ENCODE peak calls at places on chromosomes 11 and 22, in five cellular contexts. F, D, R, K and N are unnamed samples.

GRCh38 chr11:77082838-77083552 is 16.2 kb downstream of the CAPN5 start:
- DNase-seq in F (peak), D (no peak), R (no peak), K (peak), N (peak)

GRCh38 chr11:2525941-2526807 is 81.4 kb downstream of the KCNQ1 start:
- DNase-seq in F (peak), D (peak), R (no peak), K (no peak), N (no peak)

GRCh38 chr22:43561421-43562178 is 149.8 kb downstream of the MPPED1 start:
- DNase-seq in F (no peak), D (no peak), R (no peak), K (no peak), N (no peak)

GRCh38 chr22:21758056-21758455 is 22.5 kb upstream of the YPEL1 start:
- DNase-seq in F (no peak), D (no peak), R (no peak), K (no peak), N (no peak)

GRCh38 chr11:102410382-102410784 is 42.2 kb downstream of the TMEM123 start:
- DNase-seq in F (no peak), D (no peak), R (no peak), K (peak), N (no peak)

GRCh38 chr22:37020192-37020479 is 594 bp downstream of the MPST start:
- DNase-seq in F (peak), D (no peak), R (peak), K (peak), N (peak)

GRCh38 chr22:43777204-43777671 is 34.9 kb downstream of the EFCAB6 start:
- DNase-seq in F (no peak), D (no peak), R (no peak), K (peak), N (no peak)

GRCh38 chr11:47905358-47906059 is 57.4 kb upstream of the NUP160 start:
- DNase-seq in F (no peak), D (no peak), R (peak), K (peak), N (no peak)

GRCh38 chr22:49959782-49960158 is 802 bp upstream of the PIM3 start:
- DNase-seq in F (peak), D (no peak), R (no peak), K (no peak), N (no peak)

GRCh38 chr22:25076281-25076680 is 123.4 kb upstream of the CRYBB3 start:
- DNase-seq in F (no peak), D (no peak), R (no peak), K (no peak), N (no peak)

GRCh38 chr11:94794287-94795168 is 26.4 kb downstream of the AMOTL1 start:
- DNase-seq in F (peak), D (peak), R (no peak), K (peak), N (no peak)

GRCh38 chr11:2929880-2930704 is 872 bp upstream of the PHLDA2 start:
- DNase-seq in F (peak), D (no peak), R (no peak), K (peak), N (no peak)

GRCh38 chr11:5040876-5041275 is 5.5 kb upstream of the OR52J3 start:
- DNase-seq in F (no peak), D (no peak), R (no peak), K (no peak), N (no peak)
- H3K4me3 ChIP-seq in F (no peak), D (no peak), R (no peak), K (no peak), N (no peak)

GRCh38 chr11:88016392-88017020 is 158.7 kb downstream of the RAB38 start:
- DNase-seq in F (peak), D (peak), R (peak), K (peak), N (peak)
- H3K4me3 ChIP-seq in F (no peak), D (no peak), R (no peak), K (no peak), N (no peak)

DNA sequence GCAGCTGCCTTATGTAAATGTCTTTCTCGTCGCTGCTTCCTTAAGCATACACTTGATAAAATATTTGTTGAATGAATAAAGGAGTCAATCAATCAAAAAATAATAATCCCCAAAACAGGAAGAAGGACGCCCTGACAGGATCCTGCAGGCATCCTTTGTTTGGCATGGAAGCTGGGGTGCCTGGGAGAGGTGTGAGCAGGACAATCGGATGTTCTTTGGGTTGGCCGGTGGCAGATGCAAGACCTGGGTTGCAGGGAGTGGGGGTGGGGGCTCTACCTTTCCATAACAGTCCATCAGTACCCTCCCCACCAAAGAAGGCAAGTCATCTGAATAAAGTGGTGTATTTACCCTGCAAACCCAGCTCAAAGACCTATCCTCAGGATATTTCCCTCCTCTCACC is 1.4 kb upstream of the SHANK2 start:
- DNase-seq in F (no peak), D (no peak), R (no peak), K (no peak), N (no peak)
- H3K4me3 ChIP-seq in F (no peak), D (no peak), R (no peak), K (no peak), N (no peak)

GRCh38 chr11:12922980-12923507 is 86.1 kb upstream of the RASSF10 start:
- DNase-seq in F (no peak), D (no peak), R (no peak), K (peak), N (no peak)

GRCh38 chr11:12921580-12922157 is 87.4 kb upstream of the RASSF10 start:
- DNase-seq in F (no peak), D (no peak), R (no peak), K (no peak), N (no peak)

GRCh38 chr11:12924650-12925049 is 84.5 kb upstream of the RASSF10 start:
- DNase-seq in F (no peak), D (no peak), R (no peak), K (no peak), N (no peak)

GRCh38 chr11:12925520-12925919 is 83.6 kb upstream of the RASSF10 start:
- DNase-seq in F (no peak), D (no peak), R (no peak), K (no peak), N (no peak)

GRCh38 chr11:12922418-12922817 is 86.7 kb upstream of the RASSF10 start:
- DNase-seq in F (no peak), D (no peak), R (no peak), K (no peak), N (no peak)
- H3K4me3 ChIP-seq in F (no peak), D (no peak), R (no peak), K (no peak), N (no peak)

GRCh38 chr22:26496456-26496855 is 12.8 kb downstream of the SRRD start:
- DNase-seq in F (no peak), D (no peak), R (no peak), K (no peak), N (no peak)
- H3K4me3 ChIP-seq in F (no peak), D (no peak), R (no peak), K (no peak), N (no peak)

GRCh38 chr11:118609380-118610219 is 2.2 kb downstream of the PHLDB1 start:
- DNase-seq in F (peak), D (no peak), R (no peak), K (peak), N (no peak)

GRCh38 chr11:118610773-118611432 is 3.5 kb downstream of the PHLDB1 start:
- DNase-seq in F (peak), D (no peak), R (peak), K (peak), N (peak)

GRCh38 chr11:118610220-118610772 is 2.9 kb downstream of the PHLDB1 start:
- DNase-seq in F (peak), D (no peak), R (no peak), K (peak), N (no peak)

GRCh38 chr11:118614511-118614910 is 7.1 kb downstream of the PHLDB1 start:
- DNase-seq in F (no peak), D (no peak), R (no peak), K (no peak), N (no peak)

DNA sequence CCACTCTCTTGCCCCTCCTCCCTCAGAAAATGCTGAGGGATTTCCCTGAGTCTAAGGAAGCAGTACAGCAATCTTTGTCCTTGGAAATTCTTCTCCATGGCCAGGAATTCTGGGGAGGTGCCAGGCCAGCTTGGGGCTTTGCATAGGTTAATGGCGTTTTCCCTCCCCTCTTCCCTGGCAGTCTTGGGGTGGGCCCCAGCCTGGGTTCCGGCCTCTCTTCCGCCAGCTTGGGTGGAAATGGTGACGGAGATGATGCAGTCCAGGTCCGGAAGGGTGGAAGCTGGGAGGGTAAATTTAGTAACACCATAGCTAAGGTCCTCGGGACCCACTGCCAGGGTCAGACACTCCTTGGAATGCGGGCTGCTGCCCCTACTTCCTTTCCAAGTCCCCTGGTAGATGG is 5.0 kb downstream of the PHLDB1 start:
- DNase-seq in F (no peak), D (no peak), R (no peak), K (peak), N (no peak)
- H3K4me3 ChIP-seq in F (no peak), D (peak), R (no peak), K (peak), N (no peak)

GRCh38 chr22:39474351-39474991 is 17.7 kb downstream of the MGAT3 start:
- DNase-seq in F (peak), D (no peak), R (no peak), K (peak), N (no peak)
- H3K4me3 ChIP-seq in F (no peak), D (no peak), R (no peak), K (no peak), N (no peak)

GRCh38 chr11:27696961-27697360 is 3.3 kb downstream of the BDNF start:
- DNase-seq in F (no peak), D (no peak), R (no peak), K (peak), N (no peak)
- H3K4me3 ChIP-seq in F (no peak), D (no peak), R (no peak), K (no peak), N (no peak)